ENCODE peak calls at places on chromosomes 13 and 19, in five cellular contexts. G, H, V, R and X are unnamed samples.

GRCh38 chr13:30043631-30043925 is 193.2 kb upstream of the UBL3 start:
- DNase-seq in G (no peak), V (no peak), H (no peak), R (peak; percentile 85), X (no peak)

GRCh38 chr13:102011539-102011938 is 390.3 kb downstream of the FGF14 start:
- DNase-seq in V (no peak), R (no peak), G (no peak), H (no peak), X (no peak)

GRCh38 chr19:41879670-41880328 is 2.7 kb downstream of the CD79A start:
- DNase-seq in R (no peak), H (no peak), G (no peak), V (no peak), X (no peak)

GRCh38 chr19:12656899-12657571 is 9.5 kb downstream of the MAN2B1 start:
- DNase-seq in V (no peak), H (no peak), G (peak; percentile 95), R (no peak), X (no peak)

GRCh38 chr19:39427707-39428106 is 8.0 kb downstream of the RPS16 start:
- DNase-seq in G (peak; percentile 48), V (no peak), H (no peak), R (no peak), X (no peak)

GRCh38 chr19:40278361-40279045 is 6.6 kb downstream of the AKT2 start:
- DNase-seq in V (no peak), H (no peak), R (no peak), G (no peak), X (no peak)

GRCh38 chr13:44425041-44425814 is 51.6 kb downstream of the SERP2 start:
- DNase-seq in R (peak; percentile 55), V (no peak), G (no peak), H (no peak), X (no peak)

GRCh38 chr13:101712026-101712348 is 259.5 kb downstream of the ITGBL1 start:
- DNase-seq in G (no peak), V (no peak), H (no peak), R (no peak), X (no peak)

GRCh38 chr19:44698492-44699201 is at the start of gene CEACAM16:
- DNase-seq in R (no peak), H (no peak), G (no peak), V (no peak), X (no peak)

GRCh38 chr13:19862511-19863313 is 737 bp downstream of the ZMYM5 start:
- DNase-seq in R (no peak), H (peak; percentile 29), V (no peak), G (peak; percentile 63), X (peak; percentile 72)

GRCh38 chr19:14559916-14560775 is 11.7 kb downstream of the NDUFB7 start:
- DNase-seq in V (no peak), H (no peak), R (no peak), G (no peak), X (no peak)

GRCh38 chr13:80173224-80173623 is 167.7 kb downstream of the SPRY2 start:
- DNase-seq in G (no peak), V (no peak), R (no peak), H (no peak), X (no peak)

GRCh38 chr13:113528798-113529180 is 38.3 kb upstream of the DCUN1D2 start:
- DNase-seq in H (no peak), V (no peak), G (no peak), R (no peak), X (no peak)

GRCh38 chr13:76769238-76769859 is 116.9 kb downstream of the KCTD12 start:
- DNase-seq in G (no peak), R (no peak), V (no peak), H (no peak), X (no peak)

GRCh38 chr19:46762245-46762890 is 16.1 kb upstream of the STRN4 start:
- DNase-seq in H (no peak), R (no peak), V (no peak), G (no peak), X (no peak)

GRCh38 chr13:51861728-51862300 is at the start of gene CCDC70:
- DNase-seq in H (no peak), R (peak; percentile 75), V (no peak), G (no peak), X (no peak)

GRCh38 chr19:29268721-29269483 is 56.0 kb upstream of the UQCRFS1 start:
- DNase-seq in H (no peak), G (no peak), R (no peak), V (no peak), X (peak; percentile 27)

GRCh38 chr13:112592181-112592580 is 4.2 kb upstream of the TUBGCP3 start:
- DNase-seq in G (no peak), H (no peak), R (no peak), V (no peak), X (no peak)

GRCh38 chr19:45547965-45548609 is 36.5 kb downstream of the OPA3 start:
- DNase-seq in H (no peak), R (no peak), G (no peak), V (no peak), X (peak; percentile 85)

GRCh38 chr19:533485-534058 is 2.0 kb downstream of the CDC34 start:
- DNase-seq in R (no peak), H (no peak), G (no peak), V (no peak), X (no peak)

GRCh38 chr19:14097532-14098151 is 7.1 kb upstream of the SAMD1 start:
- DNase-seq in H (no peak), G (no peak), R (no peak), V (no peak), X (no peak)

GRCh38 chr13:94661396-94661795 is 50.9 kb downstream of the SOX21 start:
- DNase-seq in V (no peak), H (no peak), R (no peak), G (no peak), X (no peak)

GRCh38 chr19:4844348-4845179 is 13.1 kb upstream of the TICAM1 start:
- DNase-seq in G (no peak), V (no peak), H (no peak), R (no peak), X (no peak)

GRCh38 chr19:35715981-35716734 is 1.6 kb upstream of the KMT2B start:
- DNase-seq in V (no peak), G (peak; percentile 87), R (no peak), H (peak; percentile 66), X (no peak)

GRCh38 chr13:96431044-96431581 is 341.2 kb downstream of the HS6ST3 start:
- DNase-seq in H (no peak), R (no peak), G (no peak), V (no peak), X (no peak)

GRCh38 chr13:25249001-25249543 is 38.2 kb downstream of the MTMR6 start:
- DNase-seq in H (no peak), R (no peak), G (no peak), V (peak; percentile 17), X (no peak)

GRCh38 chr19:11295665-11296245 is at the start of gene TSPAN16:
- DNase-seq in R (no peak), V (no peak), H (no peak), G (no peak), X (no peak)

GRCh38 chr19:41918653-41919244 is 9.5 kb downstream of the ERFL start:
- DNase-seq in V (no peak), R (no peak), G (no peak), H (no peak), X (no peak)

GRCh38 chr13:98751397-98752110 is 918 bp downstream of the SLC15A1 start:
- DNase-seq in V (no peak), H (no peak), R (no peak), G (peak; percentile 59), X (no peak)

GRCh38 chr13:65889368-65889767 is 1340.8 kb downstream of the PCDH9 start:
- DNase-seq in V (no peak), G (no peak), H (no peak), R (no peak), X (no peak)

GRCh38 chr19:11201791-11202190 is 4.4 kb upstream of the KANK2 start:
- DNase-seq in V (no peak), R (no peak), G (no peak), H (no peak), X (no peak)

GRCh38 chr19:43820098-43820860 is 6.8 kb upstream of the ZNF283 start:
- DNase-seq in H (no peak), V (no peak), R (no peak), G (no peak), X (no peak)

GRCh38 chr19:12983561-12984142 is 11.6 kb upstream of the NFIX start:
- DNase-seq in R (no peak), H (peak; percentile 86), G (peak; percentile 97), V (no peak), X (peak; percentile 84)

GRCh38 chr19:14149011-14149410 is 12.6 kb upstream of the ASF1B start:
- DNase-seq in V (no peak), R (no peak), G (no peak), H (no peak), X (no peak)

GRCh38 chr13:33017410-33017929 is 1.2 kb downstream of the KL start:
- DNase-seq in G (no peak), H (peak; percentile 59), V (peak; percentile 65), R (no peak), X (no peak)
- H3K27ac ChIP-seq in G (no peak overlapping the region), H (peak overlapping the region; percentile 51), V (no peak overlapping the region), R (peak overlapping the region; percentile 77), X (peak overlapping the region; percentile 74)

DNA sequence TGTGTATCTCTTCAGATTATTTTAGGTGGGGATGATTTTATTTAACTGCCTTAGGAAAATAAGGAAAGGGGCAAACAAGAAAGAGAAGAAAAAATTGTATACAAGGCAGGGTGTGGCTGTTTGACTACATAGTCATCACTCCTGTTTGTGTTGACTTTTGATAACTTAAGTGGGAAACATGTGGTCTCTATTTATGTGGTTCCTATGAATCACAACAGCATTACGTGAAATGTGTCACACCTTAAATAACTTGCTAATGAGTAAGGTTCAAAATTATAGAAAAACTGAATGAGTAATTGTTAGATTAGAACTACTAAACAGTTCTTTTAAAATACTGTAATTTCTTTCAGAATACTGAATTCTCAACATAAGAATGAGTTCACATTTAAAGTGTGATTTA is 69.3 kb downstream of the LMO7 start:
- DNase-seq in G (no peak), R (no peak), V (no peak), H (no peak), X (no peak)
- TF ChIP-seq EP300 in G (no peak), R (no peak), V (no peak), H (no peak), X (no peak)

GRCh38 chr13:49997935-49998334 is 1.1 kb downstream of the TRIM13 start:
- DNase-seq in H (no peak), G (no peak), R (no peak), V (no peak), X (no peak)
- H3K27ac ChIP-seq in H (peak overlapping the region; percentile 99), G (no peak overlapping the region), R (peak overlapping the region; percentile 99), V (peak overlapping the region; percentile 96), X (peak overlapping the region; percentile 97)

DNA sequence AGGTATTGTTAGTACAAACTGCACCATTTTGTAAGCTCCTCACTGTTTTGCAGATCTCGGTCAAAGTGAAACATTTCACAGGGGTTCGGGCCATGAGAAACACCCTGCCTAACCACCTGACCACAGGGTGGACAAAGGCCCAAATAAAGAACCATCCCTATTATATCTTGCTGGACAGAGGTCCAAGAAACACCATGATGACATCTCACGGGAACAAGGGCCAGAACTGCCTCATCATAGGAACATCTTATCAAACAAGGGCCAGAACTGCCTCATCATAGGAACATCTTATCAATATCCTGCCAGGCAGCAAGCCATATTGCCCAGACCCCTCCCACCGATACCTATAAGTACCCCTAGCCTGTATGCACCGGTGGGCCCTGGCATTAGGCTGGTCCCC is 99.7 kb downstream of the PCDH9 start:
- DNase-seq in R (no peak), V (no peak), H (no peak), G (no peak), X (no peak)
- TF ChIP-seq EP300 in R (no peak), V (no peak), H (no peak), G (no peak), X (no peak)